ENCODE peak calls at places on chromosomes 12 and 14, in four cellular contexts. N, J, L and A are unnamed samples.
A peak's percentile ranks its signal among the peaks of the same experiment; 100 is the strongest.

GRCh38 chr14:50943261-50943942 is 881 bp downstream of the PYGL start:
- DNase-seq in N (peak; percentile 84), J (no peak), L (no peak), A (no peak)

GRCh38 chr12:109963743-109964429 is 32.3 kb downstream of the GIT2 start:
- DNase-seq in N (no peak), J (no peak), L (no peak), A (no peak)

GRCh38 chr14:63686926-63687325 is 40.9 kb downstream of the SGPP1 start:
- DNase-seq in N (peak; percentile 14), J (no peak), L (no peak), A (no peak)

GRCh38 chr12:52401526-52401925 is 4.6 kb downstream of the KRT82 start:
- DNase-seq in N (peak; percentile 5), J (no peak), L (no peak), A (no peak)

GRCh38 chr12:96828169-96828789 is 78.8 kb upstream of the NEDD1 start:
- DNase-seq in N (peak; percentile 47), J (no peak), L (no peak), A (no peak)

GRCh38 chr14:68548194-68549056 is 244.4 kb downstream of the ZFP36L1 start:
- DNase-seq in N (peak; percentile 68), J (no peak), L (peak; percentile 53), A (no peak)

GRCh38 chr14:20278414-20278813 is 27.3 kb downstream of the TTC5 start:
- DNase-seq in N (no peak), J (no peak), L (no peak), A (no peak)

GRCh38 chr12:109740694-109741245 is 27.1 kb downstream of the FAM222A start:
- DNase-seq in N (peak; percentile 58), J (no peak), L (no peak), A (no peak)